ENCODE peak calls at places on chromosomes 2 and 18, in nine cellular contexts. One of them, this sample, is unnamed.

GRCh38 chr18:37361223-37362157 is 204.1 kb downstream of the CELF4 start:
- DNase-seq in omental fat pad: no peak
- DNase-seq in activated gamma-delta T cell treated with Interleukin-2 at 50 U/mL for 16 hours: no peak
- DNase-seq in T-helper 1 cell: no peak
- DNase-seq in left cardiac atrium: no peak
- DNase-seq in AG09309: no peak
- DNase-seq in stromal cell of bone marrow: no peak
- DNase-seq in stimulated activated CD4-positive, alpha-beta T cell treated with anti-CD3 and anti-CD28 coated beads, Interleukin-12 subunit alpha, Interleukin-12 subunit beta, amount 100 ng/mL, for 48 hours: no peak
- DNase-seq in stomach: no peak
- DNase-seq in this sample: no peak

GRCh38 chr2:126686286-126686685 is 30.3 kb downstream of the GYPC start:
- DNase-seq in omental fat pad: no peak
- DNase-seq in activated gamma-delta T cell treated with Interleukin-2 at 50 U/mL for 16 hours: no peak
- DNase-seq in T-helper 1 cell: no peak
- DNase-seq in left cardiac atrium: no peak
- DNase-seq in AG09309: no peak
- DNase-seq in stromal cell of bone marrow: no peak
- DNase-seq in stimulated activated CD4-positive, alpha-beta T cell treated with anti-CD3 and anti-CD28 coated beads, Interleukin-12 subunit alpha, Interleukin-12 subunit beta, amount 100 ng/mL, for 48 hours: no peak
- DNase-seq in stomach: no peak
- DNase-seq in this sample: no peak

GRCh38 chr2:223084873-223085272 is 32.9 kb downstream of the KCNE4 start:
- DNase-seq in omental fat pad: no peak
- DNase-seq in activated gamma-delta T cell treated with Interleukin-2 at 50 U/mL for 16 hours: no peak
- DNase-seq in T-helper 1 cell: no peak
- DNase-seq in left cardiac atrium: no peak
- DNase-seq in AG09309: no peak
- DNase-seq in stromal cell of bone marrow: no peak
- DNase-seq in stimulated activated CD4-positive, alpha-beta T cell treated with anti-CD3 and anti-CD28 coated beads, Interleukin-12 subunit alpha, Interleukin-12 subunit beta, amount 100 ng/mL, for 48 hours: no peak
- DNase-seq in stomach: no peak
- DNase-seq in this sample: no peak

GRCh38 chr2:89819809-89820208 is 1128.3 kb downstream of the RPIA start:
- DNase-seq in omental fat pad: no peak
- DNase-seq in activated gamma-delta T cell treated with Interleukin-2 at 50 U/mL for 16 hours: no peak
- DNase-seq in T-helper 1 cell: no peak
- DNase-seq in left cardiac atrium: no peak
- DNase-seq in AG09309: no peak
- DNase-seq in stromal cell of bone marrow: no peak
- DNase-seq in stimulated activated CD4-positive, alpha-beta T cell treated with anti-CD3 and anti-CD28 coated beads, Interleukin-12 subunit alpha, Interleukin-12 subunit beta, amount 100 ng/mL, for 48 hours: no peak
- DNase-seq in stomach: no peak
- DNase-seq in this sample: no peak

GRCh38 chr2:17587469-17587868 is 47.0 kb downstream of the VSNL1 start:
- DNase-seq in omental fat pad: no peak
- DNase-seq in activated gamma-delta T cell treated with Interleukin-2 at 50 U/mL for 16 hours: no peak
- DNase-seq in T-helper 1 cell: no peak
- DNase-seq in left cardiac atrium: no peak
- DNase-seq in AG09309: no peak
- DNase-seq in stromal cell of bone marrow: no peak
- DNase-seq in stimulated activated CD4-positive, alpha-beta T cell treated with anti-CD3 and anti-CD28 coated beads, Interleukin-12 subunit alpha, Interleukin-12 subunit beta, amount 100 ng/mL, for 48 hours: no peak
- DNase-seq in stomach: no peak
- DNase-seq in this sample: no peak

GRCh38 chr2:239942871-239943311 is 82.3 kb downstream of the NDUFA10 start:
- DNase-seq in omental fat pad: no peak
- DNase-seq in activated gamma-delta T cell treated with Interleukin-2 at 50 U/mL for 16 hours: no peak
- DNase-seq in T-helper 1 cell: no peak
- DNase-seq in left cardiac atrium: peak
- DNase-seq in AG09309: no peak
- DNase-seq in stromal cell of bone marrow: no peak
- DNase-seq in stimulated activated CD4-positive, alpha-beta T cell treated with anti-CD3 and anti-CD28 coated beads, Interleukin-12 subunit alpha, Interleukin-12 subunit beta, amount 100 ng/mL, for 48 hours: no peak
- DNase-seq in stomach: no peak
- DNase-seq in this sample: no peak

GRCh38 chr2:190791347-190791982 is 89.2 kb upstream of the GLS start:
- DNase-seq in omental fat pad: peak
- DNase-seq in activated gamma-delta T cell treated with Interleukin-2 at 50 U/mL for 16 hours: peak
- DNase-seq in T-helper 1 cell: no peak
- DNase-seq in left cardiac atrium: peak
- DNase-seq in AG09309: peak
- DNase-seq in stromal cell of bone marrow: peak
- DNase-seq in stimulated activated CD4-positive, alpha-beta T cell treated with anti-CD3 and anti-CD28 coated beads, Interleukin-12 subunit alpha, Interleukin-12 subunit beta, amount 100 ng/mL, for 48 hours: peak
- DNase-seq in stomach: no peak
- DNase-seq in this sample: no peak

GRCh38 chr2:207163815-207164747 is 1.7 kb downstream of the KLF7 start:
- DNase-seq in omental fat pad: no peak
- DNase-seq in activated gamma-delta T cell treated with Interleukin-2 at 50 U/mL for 16 hours: no peak
- DNase-seq in T-helper 1 cell: no peak
- DNase-seq in left cardiac atrium: peak
- DNase-seq in AG09309: no peak
- DNase-seq in stromal cell of bone marrow: no peak
- DNase-seq in stimulated activated CD4-positive, alpha-beta T cell treated with anti-CD3 and anti-CD28 coated beads, Interleukin-12 subunit alpha, Interleukin-12 subunit beta, amount 100 ng/mL, for 48 hours: no peak
- DNase-seq in stomach: peak
- DNase-seq in this sample: no peak

GRCh38 chr2:191048073-191048472 is 34.1 kb upstream of the STAT1 start:
- DNase-seq in omental fat pad: no peak
- DNase-seq in activated gamma-delta T cell treated with Interleukin-2 at 50 U/mL for 16 hours: no peak
- DNase-seq in T-helper 1 cell: no peak
- DNase-seq in left cardiac atrium: no peak
- DNase-seq in AG09309: no peak
- DNase-seq in stromal cell of bone marrow: no peak
- DNase-seq in stimulated activated CD4-positive, alpha-beta T cell treated with anti-CD3 and anti-CD28 coated beads, Interleukin-12 subunit alpha, Interleukin-12 subunit beta, amount 100 ng/mL, for 48 hours: no peak
- DNase-seq in stomach: no peak
- DNase-seq in this sample: no peak

GRCh38 chr2:7703523-7704144 is 786.4 kb downstream of the RNF144A start:
- DNase-seq in omental fat pad: no peak
- DNase-seq in activated gamma-delta T cell treated with Interleukin-2 at 50 U/mL for 16 hours: no peak
- DNase-seq in T-helper 1 cell: no peak
- DNase-seq in left cardiac atrium: no peak
- DNase-seq in AG09309: no peak
- DNase-seq in stromal cell of bone marrow: no peak
- DNase-seq in stimulated activated CD4-positive, alpha-beta T cell treated with anti-CD3 and anti-CD28 coated beads, Interleukin-12 subunit alpha, Interleukin-12 subunit beta, amount 100 ng/mL, for 48 hours: no peak
- DNase-seq in stomach: no peak
- DNase-seq in this sample: no peak

GRCh38 chr18:62400916-62401315 is 75.8 kb downstream of the TNFRSF11A start:
- DNase-seq in omental fat pad: no peak
- DNase-seq in activated gamma-delta T cell treated with Interleukin-2 at 50 U/mL for 16 hours: no peak
- DNase-seq in T-helper 1 cell: no peak
- DNase-seq in left cardiac atrium: no peak
- DNase-seq in AG09309: no peak
- DNase-seq in stromal cell of bone marrow: no peak
- DNase-seq in stimulated activated CD4-positive, alpha-beta T cell treated with anti-CD3 and anti-CD28 coated beads, Interleukin-12 subunit alpha, Interleukin-12 subunit beta, amount 100 ng/mL, for 48 hours: no peak
- DNase-seq in stomach: no peak
- DNase-seq in this sample: no peak

GRCh38 chr2:2950403-2950952 is 427.1 kb downstream of the EIPR1 start:
- DNase-seq in omental fat pad: no peak
- DNase-seq in activated gamma-delta T cell treated with Interleukin-2 at 50 U/mL for 16 hours: no peak
- DNase-seq in T-helper 1 cell: no peak
- DNase-seq in left cardiac atrium: no peak
- DNase-seq in AG09309: no peak
- DNase-seq in stromal cell of bone marrow: no peak
- DNase-seq in stimulated activated CD4-positive, alpha-beta T cell treated with anti-CD3 and anti-CD28 coated beads, Interleukin-12 subunit alpha, Interleukin-12 subunit beta, amount 100 ng/mL, for 48 hours: no peak
- DNase-seq in stomach: no peak
- DNase-seq in this sample: no peak

GRCh38 chr2:15764683-15765011 is 173.0 kb downstream of the DDX1 start:
- DNase-seq in omental fat pad: no peak
- DNase-seq in activated gamma-delta T cell treated with Interleukin-2 at 50 U/mL for 16 hours: no peak
- DNase-seq in T-helper 1 cell: no peak
- DNase-seq in left cardiac atrium: no peak
- DNase-seq in AG09309: no peak
- DNase-seq in stromal cell of bone marrow: no peak
- DNase-seq in stimulated activated CD4-positive, alpha-beta T cell treated with anti-CD3 and anti-CD28 coated beads, Interleukin-12 subunit alpha, Interleukin-12 subunit beta, amount 100 ng/mL, for 48 hours: no peak
- DNase-seq in stomach: no peak
- DNase-seq in this sample: no peak

GRCh38 chr2:146246017-146246733 is 1598.7 kb upstream of the ACVR2A start:
- DNase-seq in omental fat pad: no peak
- DNase-seq in activated gamma-delta T cell treated with Interleukin-2 at 50 U/mL for 16 hours: no peak
- DNase-seq in T-helper 1 cell: no peak
- DNase-seq in left cardiac atrium: no peak
- DNase-seq in AG09309: peak
- DNase-seq in stromal cell of bone marrow: no peak
- DNase-seq in stimulated activated CD4-positive, alpha-beta T cell treated with anti-CD3 and anti-CD28 coated beads, Interleukin-12 subunit alpha, Interleukin-12 subunit beta, amount 100 ng/mL, for 48 hours: no peak
- DNase-seq in stomach: no peak
- DNase-seq in this sample: no peak

GRCh38 chr2:101133492-101134101 is 17.6 kb downstream of the TBC1D8 start:
- DNase-seq in omental fat pad: no peak
- DNase-seq in activated gamma-delta T cell treated with Interleukin-2 at 50 U/mL for 16 hours: no peak
- DNase-seq in T-helper 1 cell: no peak
- DNase-seq in left cardiac atrium: no peak
- DNase-seq in AG09309: no peak
- DNase-seq in stromal cell of bone marrow: no peak
- DNase-seq in stimulated activated CD4-positive, alpha-beta T cell treated with anti-CD3 and anti-CD28 coated beads, Interleukin-12 subunit alpha, Interleukin-12 subunit beta, amount 100 ng/mL, for 48 hours: no peak
- DNase-seq in stomach: no peak
- DNase-seq in this sample: no peak

GRCh38 chr18:12452801-12453200 is 45.1 kb downstream of the PRELID3A start:
- DNase-seq in omental fat pad: no peak
- DNase-seq in activated gamma-delta T cell treated with Interleukin-2 at 50 U/mL for 16 hours: no peak
- DNase-seq in T-helper 1 cell: no peak
- DNase-seq in left cardiac atrium: no peak
- DNase-seq in AG09309: no peak
- DNase-seq in stromal cell of bone marrow: no peak
- DNase-seq in stimulated activated CD4-positive, alpha-beta T cell treated with anti-CD3 and anti-CD28 coated beads, Interleukin-12 subunit alpha, Interleukin-12 subunit beta, amount 100 ng/mL, for 48 hours: no peak
- DNase-seq in stomach: no peak
- DNase-seq in this sample: no peak

GRCh38 chr2:69196327-69197117 is 183.5 kb downstream of the ANTXR1 start:
- DNase-seq in omental fat pad: no peak
- DNase-seq in activated gamma-delta T cell treated with Interleukin-2 at 50 U/mL for 16 hours: no peak
- DNase-seq in T-helper 1 cell: no peak
- DNase-seq in left cardiac atrium: no peak
- DNase-seq in AG09309: peak
- DNase-seq in stromal cell of bone marrow: peak
- DNase-seq in stimulated activated CD4-positive, alpha-beta T cell treated with anti-CD3 and anti-CD28 coated beads, Interleukin-12 subunit alpha, Interleukin-12 subunit beta, amount 100 ng/mL, for 48 hours: no peak
- DNase-seq in stomach: no peak
- DNase-seq in this sample: no peak

GRCh38 chr2:7427293-7428060 is 510.3 kb downstream of the RNF144A start:
- DNase-seq in omental fat pad: no peak
- DNase-seq in activated gamma-delta T cell treated with Interleukin-2 at 50 U/mL for 16 hours: peak
- DNase-seq in T-helper 1 cell: peak
- DNase-seq in left cardiac atrium: no peak
- DNase-seq in AG09309: peak
- DNase-seq in stromal cell of bone marrow: peak
- DNase-seq in stimulated activated CD4-positive, alpha-beta T cell treated with anti-CD3 and anti-CD28 coated beads, Interleukin-12 subunit alpha, Interleukin-12 subunit beta, amount 100 ng/mL, for 48 hours: no peak
- DNase-seq in stomach: no peak
- DNase-seq in this sample: peak

GRCh38 chr2:225773143-225773542 is 373.6 kb downstream of the NYAP2 start:
- DNase-seq in omental fat pad: no peak
- DNase-seq in activated gamma-delta T cell treated with Interleukin-2 at 50 U/mL for 16 hours: no peak
- DNase-seq in T-helper 1 cell: no peak
- DNase-seq in left cardiac atrium: no peak
- DNase-seq in AG09309: no peak
- DNase-seq in stromal cell of bone marrow: no peak
- DNase-seq in stimulated activated CD4-positive, alpha-beta T cell treated with anti-CD3 and anti-CD28 coated beads, Interleukin-12 subunit alpha, Interleukin-12 subunit beta, amount 100 ng/mL, for 48 hours: no peak
- DNase-seq in stomach: no peak
- DNase-seq in this sample: no peak

GRCh38 chr18:44556296-44556695 is 124.4 kb upstream of the SETBP1 start:
- DNase-seq in omental fat pad: no peak
- DNase-seq in activated gamma-delta T cell treated with Interleukin-2 at 50 U/mL for 16 hours: no peak
- DNase-seq in T-helper 1 cell: no peak
- DNase-seq in left cardiac atrium: no peak
- DNase-seq in AG09309: no peak
- DNase-seq in stromal cell of bone marrow: no peak
- DNase-seq in stimulated activated CD4-positive, alpha-beta T cell treated with anti-CD3 and anti-CD28 coated beads, Interleukin-12 subunit alpha, Interleukin-12 subunit beta, amount 100 ng/mL, for 48 hours: no peak
- DNase-seq in stomach: no peak
- DNase-seq in this sample: no peak

GRCh38 chr2:155157065-155157464 is 458.6 kb downstream of the KCNJ3 start:
- DNase-seq in omental fat pad: no peak
- DNase-seq in activated gamma-delta T cell treated with Interleukin-2 at 50 U/mL for 16 hours: no peak
- DNase-seq in T-helper 1 cell: no peak
- DNase-seq in left cardiac atrium: no peak
- DNase-seq in AG09309: no peak
- DNase-seq in stromal cell of bone marrow: no peak
- DNase-seq in stimulated activated CD4-positive, alpha-beta T cell treated with anti-CD3 and anti-CD28 coated beads, Interleukin-12 subunit alpha, Interleukin-12 subunit beta, amount 100 ng/mL, for 48 hours: no peak
- DNase-seq in stomach: no peak
- DNase-seq in this sample: no peak

GRCh38 chr2:179268277-179268935 is 3.8 kb upstream of the SESTD1 start:
- DNase-seq in omental fat pad: no peak
- DNase-seq in activated gamma-delta T cell treated with Interleukin-2 at 50 U/mL for 16 hours: no peak
- DNase-seq in T-helper 1 cell: no peak
- DNase-seq in left cardiac atrium: peak
- DNase-seq in AG09309: peak
- DNase-seq in stromal cell of bone marrow: peak
- DNase-seq in stimulated activated CD4-positive, alpha-beta T cell treated with anti-CD3 and anti-CD28 coated beads, Interleukin-12 subunit alpha, Interleukin-12 subunit beta, amount 100 ng/mL, for 48 hours: peak
- DNase-seq in stomach: no peak
- DNase-seq in this sample: no peak

GRCh38 chr2:240498171-240498957 is 59.4 kb downstream of the ANKMY1 start:
- DNase-seq in omental fat pad: peak
- DNase-seq in activated gamma-delta T cell treated with Interleukin-2 at 50 U/mL for 16 hours: no peak
- DNase-seq in T-helper 1 cell: no peak
- DNase-seq in left cardiac atrium: no peak
- DNase-seq in AG09309: no peak
- DNase-seq in stromal cell of bone marrow: no peak
- DNase-seq in stimulated activated CD4-positive, alpha-beta T cell treated with anti-CD3 and anti-CD28 coated beads, Interleukin-12 subunit alpha, Interleukin-12 subunit beta, amount 100 ng/mL, for 48 hours: no peak
- DNase-seq in stomach: no peak
- DNase-seq in this sample: no peak

GRCh38 chr18:36128907-36129299 is 237 bp downstream of the SLC39A6 start:
- DNase-seq in omental fat pad: no peak
- DNase-seq in activated gamma-delta T cell treated with Interleukin-2 at 50 U/mL for 16 hours: no peak
- DNase-seq in T-helper 1 cell: no peak
- DNase-seq in left cardiac atrium: no peak
- DNase-seq in AG09309: no peak
- DNase-seq in stromal cell of bone marrow: no peak
- DNase-seq in stimulated activated CD4-positive, alpha-beta T cell treated with anti-CD3 and anti-CD28 coated beads, Interleukin-12 subunit alpha, Interleukin-12 subunit beta, amount 100 ng/mL, for 48 hours: no peak
- DNase-seq in stomach: no peak
- DNase-seq in this sample: no peak

GRCh38 chr2:152553518-152553917 is 163.7 kb downstream of the PRPF40A start:
- DNase-seq in omental fat pad: no peak
- DNase-seq in activated gamma-delta T cell treated with Interleukin-2 at 50 U/mL for 16 hours: no peak
- DNase-seq in T-helper 1 cell: no peak
- DNase-seq in left cardiac atrium: no peak
- DNase-seq in AG09309: no peak
- DNase-seq in stromal cell of bone marrow: no peak
- DNase-seq in stimulated activated CD4-positive, alpha-beta T cell treated with anti-CD3 and anti-CD28 coated beads, Interleukin-12 subunit alpha, Interleukin-12 subunit beta, amount 100 ng/mL, for 48 hours: no peak
- DNase-seq in stomach: no peak
- DNase-seq in this sample: no peak